ENCODE peak calls at places on chromosomes 2 and 18, in nine cellular contexts. K, U, D, F, Q, N, W, O and Z are unnamed samples. For H3K27me3, the result is how much of the 10 kb centered on the place peaks cover.

GRCh38 chr2:123500988-123501387 is 524.1 kb upstream of the CNTNAP5 start:
- DNase-seq in K (no peak), U (no peak), D (no peak), F (no peak), Q (no peak), N (no peak), W (no peak), O (no peak), Z (no peak)

GRCh38 chr18:70469916-70470315 is 181.1 kb downstream of the SOCS6 start:
- DNase-seq in K (no peak), U (no peak), D (no peak), F (no peak), Q (no peak), N (no peak), W (no peak), O (no peak), Z (no peak)

GRCh38 chr18:993560-993959 is 88.9 kb downstream of the ADCYAP1 start:
- DNase-seq in K (no peak), U (no peak), D (no peak), F (no peak), Q (no peak), N (no peak), W (no peak), O (no peak), Z (no peak)

GRCh38 chr18:4004176-4004829 is 450.8 kb downstream of the DLGAP1 start:
- DNase-seq in K (no peak), U (no peak), D (no peak), F (no peak), Q (peak), N (no peak), W (no peak), O (no peak), Z (no peak)

GRCh38 chr18:24514439-24514838 is 54.0 kb downstream of the HRH4 start:
- DNase-seq in K (no peak), U (no peak), D (no peak), F (no peak), Q (peak), N (no peak), W (no peak), O (no peak), Z (no peak)

GRCh38 chr2:48841126-48841525 is 85.6 kb upstream of the LHCGR start:
- DNase-seq in K (no peak), U (no peak), D (no peak), F (no peak), Q (no peak), N (no peak), W (no peak), O (no peak), Z (no peak)

GRCh38 chr18:48811401-48811800 is 139.4 kb downstream of the SMAD7 start:
- DNase-seq in K (no peak), U (no peak), D (no peak), F (no peak), Q (no peak), N (no peak), W (no peak), O (no peak), Z (no peak)

GRCh38 chr18:39211461-39211860 is 1645.9 kb upstream of the CELF4 start:
- DNase-seq in K (no peak), U (no peak), D (no peak), F (no peak), Q (no peak), N (no peak), W (no peak), O (no peak), Z (no peak)

GRCh38 chr2:238895901-238896600 is 48.2 kb downstream of the TWIST2 start:
- DNase-seq in K (peak), U (no peak), D (no peak), F (peak), Q (no peak), N (peak), W (no peak), O (no peak), Z (no peak)

GRCh38 chr2:83594261-83594660 is 864.8 kb downstream of the SUCLG1 start:
- DNase-seq in K (no peak), U (no peak), D (no peak), F (no peak), Q (no peak), N (no peak), W (no peak), O (no peak), Z (no peak)

GRCh38 chr2:168392031-168392430 is 64.0 kb upstream of the CERS6 start:
- DNase-seq in K (no peak), U (no peak), D (no peak), F (no peak), Q (no peak), N (no peak), W (no peak), O (no peak), Z (no peak)

GRCh38 chr2:182550234-182550633 is 123.4 kb upstream of the PDE1A start:
- DNase-seq in K (no peak), U (no peak), D (no peak), F (no peak), Q (no peak), N (no peak), W (no peak), O (no peak), Z (no peak)

GRCh38 chr18:58863539-58864145 is 1.0 kb upstream of the ZNF532 start:
- DNase-seq in K (peak), U (peak), D (no peak), F (peak), Q (no peak), N (peak), W (no peak), O (peak), Z (peak)

DNA sequence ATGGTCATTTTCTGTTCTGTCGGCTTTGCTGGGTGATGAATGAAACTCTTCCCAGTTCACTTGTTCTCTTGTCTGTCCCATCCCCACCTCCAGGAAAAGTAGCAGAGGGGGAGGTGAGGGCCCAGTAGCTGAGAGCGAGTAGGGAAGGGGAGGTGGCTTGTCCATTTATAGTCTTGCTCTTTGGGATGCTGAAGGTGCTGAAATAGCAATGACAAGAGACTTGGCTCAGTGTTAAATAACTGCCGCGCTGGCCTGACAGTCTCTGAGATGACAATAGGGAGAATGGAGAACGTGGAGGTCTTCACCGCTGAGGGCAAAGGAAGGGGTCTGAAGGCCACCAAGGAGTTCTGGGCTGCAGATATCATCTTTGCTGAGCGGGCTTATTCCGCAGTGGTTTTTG is at the start of gene SMYD1:
- DNase-seq in K (no peak), U (no peak), D (no peak), F (peak), Q (no peak), N (no peak), W (no peak), O (no peak), Z (no peak)
- H3K27ac ChIP-seq in K (no peak), U (no peak), D (no peak), F (peak), Q (no peak), N (no peak), W (no peak), O (no peak), Z (no peak)

GRCh38 chr2:88126772-88127637 is 857 bp downstream of the FABP1 start:
- DNase-seq in K (no peak), U (no peak), D (no peak), F (no peak), Q (no peak), N (no peak), W (no peak), O (no peak), Z (no peak)

GRCh38 chr2:88123975-88124917 is 3.6 kb downstream of the FABP1 start:
- DNase-seq in K (no peak), U (no peak), D (no peak), F (no peak), Q (no peak), N (no peak), W (no peak), O (no peak), Z (no peak)

GRCh38 chr2:88127638-88127887 is 299 bp downstream of the FABP1 start:
- DNase-seq in K (no peak), U (no peak), D (no peak), F (no peak), Q (no peak), N (no peak), W (no peak), O (no peak), Z (no peak)

GRCh38 chr2:88125344-88125923 is 2.4 kb downstream of the FABP1 start:
- DNase-seq in K (no peak), U (no peak), D (no peak), F (no peak), Q (no peak), N (no peak), W (no peak), O (no peak), Z (no peak)

GRCh38 chr2:88125924-88126771 is 1.7 kb downstream of the FABP1 start:
- DNase-seq in K (no peak), U (no peak), D (no peak), F (no peak), Q (no peak), N (no peak), W (no peak), O (no peak), Z (no peak)
- H3K27me3 ChIP-seq in K (under half), U (under half), D (under half), F (under half), Q (under half), N (under half), W (under half), O (under half), Z (under half)

DNA sequence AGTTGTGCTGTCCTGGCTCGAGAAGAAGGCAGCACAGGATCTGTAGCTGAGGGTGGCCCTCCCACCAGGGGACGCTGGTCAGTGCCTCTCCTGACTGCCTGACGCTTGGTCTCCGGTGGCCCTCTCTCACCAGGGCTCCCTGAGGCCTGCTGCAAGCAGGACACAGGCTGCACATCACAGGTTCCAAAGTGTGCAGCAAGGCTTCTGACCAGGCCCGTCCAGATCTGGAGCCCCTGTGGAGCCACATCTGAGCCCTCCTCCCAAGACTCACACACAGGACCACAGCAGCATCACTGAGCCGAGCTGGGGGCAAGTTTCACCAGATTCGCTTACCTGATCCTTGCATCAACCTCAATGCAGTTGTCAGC is 12.1 kb downstream of the AMER3 start:
- DNase-seq in K (peak), U (no peak), D (no peak), F (no peak), Q (no peak), N (no peak), W (no peak), O (no peak), Z (no peak)
- TF ChIP-seq CTCF in K (no peak), U (no peak), D (no peak), F (no peak), Q (peak), N (no peak), W (no peak), O (no peak), Z (no peak)

GRCh38 chr2:223532712-223533111 is 69.4 kb downstream of the SCG2 start:
- DNase-seq in K (no peak), U (no peak), D (no peak), F (no peak), Q (no peak), N (no peak), W (no peak), O (no peak), Z (no peak)

GRCh38 chr2:223536546-223536945 is 65.6 kb downstream of the SCG2 start:
- DNase-seq in K (no peak), U (no peak), D (no peak), F (no peak), Q (no peak), N (no peak), W (no peak), O (no peak), Z (no peak)

GRCh38 chr2:223537669-223538601 is 64.2 kb downstream of the SCG2 start:
- DNase-seq in K (no peak), U (no peak), D (no peak), F (no peak), Q (no peak), N (no peak), W (no peak), O (no peak), Z (no peak)

GRCh38 chr2:223538920-223539440 is 63.2 kb downstream of the SCG2 start:
- DNase-seq in K (no peak), U (no peak), D (no peak), F (no peak), Q (no peak), N (no peak), W (no peak), O (no peak), Z (no peak)

DNA sequence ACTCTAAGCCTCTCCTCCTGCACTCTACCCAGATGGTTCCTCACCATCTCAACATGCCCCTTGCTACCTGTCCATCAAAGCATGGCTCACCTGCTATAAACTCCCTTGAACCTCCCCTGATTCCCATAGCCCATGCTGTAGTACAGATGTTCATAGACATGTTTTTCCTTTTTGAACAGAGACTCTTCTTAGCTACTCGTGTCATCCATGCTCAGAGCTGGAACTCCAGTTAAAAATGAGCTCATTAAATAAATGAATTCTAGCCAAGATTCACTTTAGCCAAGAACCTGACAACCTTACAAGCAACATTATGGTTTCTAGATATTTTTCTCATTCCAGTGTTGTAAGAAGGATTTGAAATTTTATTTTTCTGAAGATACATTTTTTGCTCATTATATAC is 65.1 kb downstream of the SCG2 start:
- DNase-seq in K (no peak), U (no peak), D (no peak), F (no peak), Q (no peak), N (no peak), W (no peak), O (no peak), Z (no peak)
- H3K27ac ChIP-seq in K (no peak), U (no peak), D (no peak), F (no peak), Q (peak), N (no peak), W (no peak), O (no peak), Z (no peak)

GRCh38 chr18:54112356-54112755 is 112.1 kb downstream of the MBD2 start:
- DNase-seq in K (no peak), U (no peak), D (no peak), F (no peak), Q (no peak), N (no peak), W (no peak), O (no peak), Z (no peak)
- H3K27me3 ChIP-seq in K (under half), U (under half), D (under half), F (under half), Q (under half), N (under half), W (under half), O (under half), Z (under half)